ENCODE peak calls at places on chromosomes 5 and 9, in seven cellular contexts. One of them, this sample, is unnamed.

GRCh38 chr5:175347027-175347426 is 97.0 kb downstream of the DRD1 start:
- DNase-seq in heart left ventricle: no peak
- DNase-seq in endodermal cell: peak; percentile 66
- DNase-seq in A549: no peak
- DNase-seq in cardiac muscle cell: no peak
- DNase-seq in spleen: no peak
- DNase-seq in CD8-positive, alpha-beta T cell: no peak
- DNase-seq in this sample: no peak

GRCh38 chr5:19235101-19235584 is 752.9 kb downstream of the CDH18 start:
- DNase-seq in cardiac muscle cell: no peak
- DNase-seq in spleen: no peak
- DNase-seq in endodermal cell: no peak
- DNase-seq in A549: no peak
- DNase-seq in CD8-positive, alpha-beta T cell: no peak
- DNase-seq in heart left ventricle: no peak
- DNase-seq in this sample: no peak

GRCh38 chr9:11233693-11234092 is 620.9 kb upstream of the PTPRD start:
- DNase-seq in endodermal cell: no peak
- DNase-seq in spleen: no peak
- DNase-seq in CD8-positive, alpha-beta T cell: no peak
- DNase-seq in heart left ventricle: no peak
- DNase-seq in cardiac muscle cell: no peak
- DNase-seq in A549: no peak
- DNase-seq in this sample: no peak

GRCh38 chr9:78958887-78959286 is 612.9 kb upstream of the TLE4 start:
- DNase-seq in A549: no peak
- DNase-seq in spleen: no peak
- DNase-seq in endodermal cell: no peak
- DNase-seq in CD8-positive, alpha-beta T cell: no peak
- DNase-seq in heart left ventricle: no peak
- DNase-seq in cardiac muscle cell: no peak
- DNase-seq in this sample: peak; percentile 14

GRCh38 chr9:78298046-78298511 is 1.2 kb downstream of the PSAT1 start:
- DNase-seq in heart left ventricle: no peak
- DNase-seq in CD8-positive, alpha-beta T cell: no peak
- DNase-seq in spleen: no peak
- DNase-seq in cardiac muscle cell: peak; percentile 40
- DNase-seq in A549: peak; percentile 38
- DNase-seq in endodermal cell: peak; percentile 73
- DNase-seq in this sample: no peak

GRCh38 chr9:13113201-13113600 is 166.3 kb downstream of the MPDZ start:
- DNase-seq in endodermal cell: no peak
- DNase-seq in A549: no peak
- DNase-seq in spleen: no peak
- DNase-seq in heart left ventricle: no peak
- DNase-seq in cardiac muscle cell: no peak
- DNase-seq in CD8-positive, alpha-beta T cell: no peak
- DNase-seq in this sample: no peak

GRCh38 chr9:118482311-118482710 is 778.1 kb downstream of the TLR4 start:
- DNase-seq in CD8-positive, alpha-beta T cell: no peak
- DNase-seq in A549: no peak
- DNase-seq in cardiac muscle cell: no peak
- DNase-seq in heart left ventricle: no peak
- DNase-seq in spleen: no peak
- DNase-seq in endodermal cell: no peak
- DNase-seq in this sample: no peak

GRCh38 chr5:167770461-167770860 is 521.0 kb upstream of the WWC1 start:
- DNase-seq in endodermal cell: no peak
- DNase-seq in A549: no peak
- DNase-seq in cardiac muscle cell: no peak
- DNase-seq in heart left ventricle: no peak
- DNase-seq in spleen: no peak
- DNase-seq in CD8-positive, alpha-beta T cell: no peak
- DNase-seq in this sample: no peak

GRCh38 chr5:53114988-53115387 is 5.4 kb upstream of the MOCS2 start:
- DNase-seq in spleen: no peak
- DNase-seq in A549: no peak
- DNase-seq in endodermal cell: no peak
- DNase-seq in heart left ventricle: no peak
- DNase-seq in CD8-positive, alpha-beta T cell: no peak
- DNase-seq in cardiac muscle cell: no peak
- DNase-seq in this sample: no peak

GRCh38 chr5:75242067-75242466 is 5.4 kb upstream of the ANKRD31 start:
- DNase-seq in cardiac muscle cell: no peak
- DNase-seq in heart left ventricle: no peak
- DNase-seq in endodermal cell: no peak
- DNase-seq in spleen: no peak
- DNase-seq in A549: no peak
- DNase-seq in CD8-positive, alpha-beta T cell: no peak
- DNase-seq in this sample: no peak

GRCh38 chr5:148853868-148854267 is 27.5 kb downstream of the ADRB2 start:
- DNase-seq in cardiac muscle cell: no peak
- DNase-seq in endodermal cell: no peak
- DNase-seq in A549: no peak
- DNase-seq in heart left ventricle: no peak
- DNase-seq in CD8-positive, alpha-beta T cell: no peak
- DNase-seq in spleen: no peak
- DNase-seq in this sample: no peak

GRCh38 chr5:73912755-73913365 is 286.9 kb downstream of the ARHGEF28 start:
- DNase-seq in spleen: no peak
- DNase-seq in cardiac muscle cell: no peak
- DNase-seq in endodermal cell: no peak
- DNase-seq in CD8-positive, alpha-beta T cell: no peak
- DNase-seq in heart left ventricle: no peak
- DNase-seq in A549: no peak
- DNase-seq in this sample: peak; percentile 34

GRCh38 chr5:135437796-135438560 is 9.2 kb downstream of the DCANP1 start:
- DNase-seq in heart left ventricle: peak; percentile 58
- DNase-seq in spleen: peak; percentile 63
- DNase-seq in cardiac muscle cell: no peak
- DNase-seq in endodermal cell: peak; percentile 55
- DNase-seq in A549: no peak
- DNase-seq in CD8-positive, alpha-beta T cell: no peak
- DNase-seq in this sample: peak; percentile 91

GRCh38 chr5:133715622-133716021 is 103.3 kb upstream of the FSTL4 start:
- DNase-seq in cardiac muscle cell: no peak
- DNase-seq in endodermal cell: peak; percentile 23
- DNase-seq in A549: no peak
- DNase-seq in heart left ventricle: no peak
- DNase-seq in spleen: no peak
- DNase-seq in CD8-positive, alpha-beta T cell: no peak
- DNase-seq in this sample: no peak

GRCh38 chr9:91117959-91118651 is 243.6 kb downstream of the AUH start:
- DNase-seq in endodermal cell: peak; percentile 75
- DNase-seq in CD8-positive, alpha-beta T cell: no peak
- DNase-seq in cardiac muscle cell: peak; percentile 83
- DNase-seq in A549: no peak
- DNase-seq in heart left ventricle: peak; percentile 81
- DNase-seq in spleen: peak; percentile 89
- DNase-seq in this sample: peak; percentile 93

GRCh38 chr9:88075966-88076285 is 62.3 kb downstream of the SPATA31C2 start:
- DNase-seq in cardiac muscle cell: no peak
- DNase-seq in CD8-positive, alpha-beta T cell: no peak
- DNase-seq in A549: no peak
- DNase-seq in spleen: no peak
- DNase-seq in endodermal cell: no peak
- DNase-seq in heart left ventricle: no peak
- DNase-seq in this sample: no peak

GRCh38 chr5:93364386-93364785 is 216.6 kb downstream of the NR2F1-AS1 start:
- DNase-seq in heart left ventricle: no peak
- DNase-seq in A549: no peak
- DNase-seq in CD8-positive, alpha-beta T cell: no peak
- DNase-seq in spleen: no peak
- DNase-seq in endodermal cell: no peak
- DNase-seq in cardiac muscle cell: no peak
- DNase-seq in this sample: no peak

GRCh38 chr9:114590328-114590727 is 2.8 kb downstream of the ATP6V1G1 start:
- DNase-seq in heart left ventricle: no peak
- DNase-seq in cardiac muscle cell: no peak
- DNase-seq in spleen: no peak
- DNase-seq in endodermal cell: no peak
- DNase-seq in CD8-positive, alpha-beta T cell: no peak
- DNase-seq in A549: no peak
- DNase-seq in this sample: peak; percentile 66

GRCh38 chr5:53613036-53613435 is 52.6 kb downstream of the NDUFS4 start:
- DNase-seq in CD8-positive, alpha-beta T cell: no peak
- DNase-seq in cardiac muscle cell: peak; percentile 3
- DNase-seq in A549: no peak
- DNase-seq in endodermal cell: no peak
- DNase-seq in spleen: no peak
- DNase-seq in heart left ventricle: no peak
- DNase-seq in this sample: no peak

DNA sequence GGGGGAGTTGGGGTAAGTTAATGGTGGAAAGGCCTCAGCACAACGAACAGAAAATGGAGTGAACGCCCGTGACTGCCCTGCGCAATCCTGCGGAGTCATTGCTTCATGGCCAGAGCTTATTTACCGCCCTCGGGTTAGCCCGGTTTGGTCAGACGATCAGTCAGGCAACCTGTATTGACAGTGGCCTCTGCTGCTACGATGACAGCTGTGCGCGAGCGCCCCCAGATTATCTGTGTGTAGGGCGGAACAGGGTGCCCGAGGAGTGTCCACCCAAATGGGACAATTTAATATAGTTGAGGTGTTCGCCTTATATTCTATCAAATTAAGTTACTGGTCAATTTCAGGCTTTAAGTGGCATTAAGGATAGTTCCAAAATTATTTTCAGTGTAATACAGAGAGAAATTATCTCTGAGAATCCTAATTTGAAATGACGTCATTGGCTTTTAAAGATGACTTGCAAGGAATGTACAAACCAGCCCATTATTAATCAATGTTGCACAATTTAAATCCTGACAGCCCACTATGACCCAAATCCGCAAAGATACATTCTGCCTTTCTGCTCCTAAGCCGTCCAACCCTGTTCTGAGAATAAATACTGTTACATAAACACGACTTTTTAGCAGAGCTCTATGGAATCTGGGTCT is 879 bp upstream of the UBQLN1 start:
- DNase-seq in endodermal cell: peak; percentile 78
- DNase-seq in spleen: peak; percentile 94
- DNase-seq in cardiac muscle cell: peak; percentile 50
- DNase-seq in CD8-positive, alpha-beta T cell: peak; percentile 43
- DNase-seq in A549: peak; percentile 73
- DNase-seq in heart left ventricle: peak; percentile 66
- DNase-seq in this sample: peak; percentile 92
- TF ChIP-seq CTCF in endodermal cell: peak; percentile 41
- TF ChIP-seq CTCF in spleen: no peak
- TF ChIP-seq CTCF in cardiac muscle cell: no peak
- TF ChIP-seq CTCF in CD8-positive, alpha-beta T cell: no peak
- TF ChIP-seq CTCF in A549: peak; percentile 42
- TF ChIP-seq CTCF in heart left ventricle: no peak
- TF ChIP-seq CTCF in this sample: no peak

GRCh38 chr9:83056911-83057310 is 6.0 kb downstream of the RASEF start:
- DNase-seq in A549: no peak
- DNase-seq in CD8-positive, alpha-beta T cell: no peak
- DNase-seq in cardiac muscle cell: no peak
- DNase-seq in heart left ventricle: no peak
- DNase-seq in endodermal cell: no peak
- DNase-seq in spleen: no peak
- DNase-seq in this sample: no peak
- H3K4me1 ChIP-seq in A549: peaks cover 45% of the 10 kb centered on the region
- H3K4me1 ChIP-seq in CD8-positive, alpha-beta T cell: no peaks in the 10 kb centered on the region
- H3K4me1 ChIP-seq in cardiac muscle cell: no peaks in the 10 kb centered on the region
- H3K4me1 ChIP-seq in heart left ventricle: peaks cover 3% of the 10 kb centered on the region
- H3K4me1 ChIP-seq in endodermal cell: no peaks in the 10 kb centered on the region
- H3K4me1 ChIP-seq in spleen: peaks cover under 1% of the 10 kb centered on the region
- H3K4me1 ChIP-seq in this sample: peaks cover 2% of the 10 kb centered on the region

GRCh38 chr9:70923941-70924340 is 197.5 kb downstream of the TRPM3 start:
- DNase-seq in cardiac muscle cell: no peak
- DNase-seq in endodermal cell: no peak
- DNase-seq in spleen: no peak
- DNase-seq in A549: no peak
- DNase-seq in CD8-positive, alpha-beta T cell: no peak
- DNase-seq in heart left ventricle: no peak
- DNase-seq in this sample: no peak

GRCh38 chr9:70924905-70925547 is 196.4 kb downstream of the TRPM3 start:
- DNase-seq in heart left ventricle: peak; percentile 19
- DNase-seq in cardiac muscle cell: peak; percentile 74
- DNase-seq in A549: peak; percentile 18
- DNase-seq in endodermal cell: peak; percentile 58
- DNase-seq in CD8-positive, alpha-beta T cell: no peak
- DNase-seq in spleen: no peak
- DNase-seq in this sample: no peak

GRCh38 chr9:70921126-70921525 is 200.3 kb downstream of the TRPM3 start:
- DNase-seq in spleen: no peak
- DNase-seq in endodermal cell: no peak
- DNase-seq in cardiac muscle cell: no peak
- DNase-seq in A549: no peak
- DNase-seq in heart left ventricle: no peak
- DNase-seq in CD8-positive, alpha-beta T cell: no peak
- DNase-seq in this sample: no peak

DNA sequence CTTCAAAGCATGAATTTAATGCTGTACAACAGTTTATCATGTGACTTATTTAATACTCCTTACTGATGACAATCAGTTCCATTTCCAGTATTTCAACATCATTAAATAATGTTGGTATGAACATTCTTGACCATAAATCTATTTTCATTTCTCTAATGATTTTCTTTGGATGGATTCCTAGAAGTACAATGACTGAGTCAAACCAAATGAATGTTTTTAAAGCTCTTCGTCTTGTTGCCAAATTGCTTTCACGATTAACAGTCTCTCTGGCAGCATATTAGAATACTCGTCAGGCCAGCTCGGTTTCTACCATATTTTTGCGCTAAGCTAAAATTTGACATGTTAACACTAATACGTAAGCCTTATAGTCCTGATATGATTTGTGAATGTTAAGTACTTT is 197.0 kb downstream of the TRPM3 start:
- DNase-seq in CD8-positive, alpha-beta T cell: no peak
- DNase-seq in spleen: no peak
- DNase-seq in heart left ventricle: no peak
- DNase-seq in endodermal cell: no peak
- DNase-seq in A549: no peak
- DNase-seq in cardiac muscle cell: no peak
- DNase-seq in this sample: no peak
- H3K4me3 ChIP-seq in CD8-positive, alpha-beta T cell: no peak overlapping the region
- H3K4me3 ChIP-seq in spleen: no peak overlapping the region
- H3K4me3 ChIP-seq in heart left ventricle: peak overlapping the region; percentile 23
- H3K4me3 ChIP-seq in endodermal cell: no peak overlapping the region
- H3K4me3 ChIP-seq in A549: no peak overlapping the region
- H3K4me3 ChIP-seq in cardiac muscle cell: no peak overlapping the region
- H3K4me3 ChIP-seq in this sample: no peak overlapping the region

DNA sequence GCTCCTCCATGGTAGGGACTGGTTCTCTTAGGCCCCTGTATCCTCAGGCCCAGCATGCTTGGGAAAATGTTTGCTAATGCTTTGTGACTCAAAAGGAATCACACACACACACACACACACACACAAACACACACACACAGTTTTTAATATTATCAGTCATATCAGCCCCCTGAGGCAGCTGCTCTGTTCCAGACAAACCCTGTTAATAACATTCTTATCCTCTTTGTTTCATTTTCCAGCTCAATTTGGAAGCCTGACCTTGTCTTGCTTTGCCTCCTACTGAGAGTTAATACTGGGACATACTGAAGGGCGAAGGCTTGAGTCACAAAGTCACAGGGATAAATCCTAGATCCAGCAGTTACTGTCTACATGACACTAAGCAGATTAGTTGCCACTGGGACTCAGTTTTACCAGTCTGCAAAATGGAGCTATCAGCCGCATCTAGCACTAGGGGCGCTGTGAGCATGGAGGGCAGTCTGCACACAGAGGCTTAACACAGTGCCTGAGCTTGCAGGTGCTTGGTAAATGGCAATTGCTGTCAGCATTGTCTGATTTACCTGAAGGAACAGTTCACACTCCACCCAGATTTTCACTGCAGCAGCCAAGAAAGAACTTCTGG is 37.1 kb upstream of the KCNMB1 start:
- DNase-seq in heart left ventricle: peak; percentile 38
- DNase-seq in CD8-positive, alpha-beta T cell: no peak
- DNase-seq in cardiac muscle cell: no peak
- DNase-seq in spleen: peak; percentile 30
- DNase-seq in A549: no peak
- DNase-seq in endodermal cell: no peak
- DNase-seq in this sample: no peak
- TF ChIP-seq CTCF in heart left ventricle: no peak
- TF ChIP-seq CTCF in CD8-positive, alpha-beta T cell: no peak
- TF ChIP-seq CTCF in cardiac muscle cell: no peak
- TF ChIP-seq CTCF in spleen: no peak
- TF ChIP-seq CTCF in A549: no peak
- TF ChIP-seq CTCF in endodermal cell: peak; percentile 26
- TF ChIP-seq CTCF in this sample: no peak